ENCODE peak calls at places on chromosome 7, in seven cellular contexts. One of them, this sample, is unnamed.

GRCh38 chr7:2003931-2004812 is 228.6 kb downstream of the MAD1L1 start:
- DNase-seq in mesendoderm: no peak
- DNase-seq in H9: peak; percentile 20
- DNase-seq in mesenchymal stem cell: no peak
- DNase-seq in IMR-90: no peak
- DNase-seq in neuronal stem cell: no peak
- DNase-seq in H1: no peak
- DNase-seq in this sample: no peak

GRCh38 chr7:2069472-2069860 is 163.3 kb downstream of the MAD1L1 start:
- DNase-seq in mesendoderm: no peak
- DNase-seq in H9: no peak
- DNase-seq in mesenchymal stem cell: no peak
- DNase-seq in IMR-90: peak; percentile 15
- DNase-seq in neuronal stem cell: peak; percentile 57
- DNase-seq in H1: no peak
- DNase-seq in this sample: no peak

GRCh38 chr7:50653116-50653854 is 88.1 kb upstream of the DDC start:
- DNase-seq in mesendoderm: no peak
- DNase-seq in H9: no peak
- DNase-seq in mesenchymal stem cell: peak; percentile 72
- DNase-seq in IMR-90: no peak
- DNase-seq in neuronal stem cell: no peak
- DNase-seq in H1: peak; percentile 40
- DNase-seq in this sample: no peak

GRCh38 chr7:55432937-55433784 is 68.0 kb downstream of the LANCL2 start:
- DNase-seq in mesendoderm: peak; percentile 81
- DNase-seq in H9: no peak
- DNase-seq in mesenchymal stem cell: peak; percentile 44
- DNase-seq in IMR-90: peak; percentile 59
- DNase-seq in neuronal stem cell: no peak
- DNase-seq in H1: no peak
- DNase-seq in this sample: peak; percentile 9

GRCh38 chr7:81693080-81693479 is 76.8 kb downstream of the HGF start:
- DNase-seq in mesendoderm: no peak
- DNase-seq in H9: no peak
- DNase-seq in mesenchymal stem cell: no peak
- DNase-seq in IMR-90: no peak
- DNase-seq in neuronal stem cell: no peak
- DNase-seq in H1: no peak
- DNase-seq in this sample: no peak

GRCh38 chr7:87028636-87029035 is 30.8 kb downstream of the ELAPOR2 start:
- DNase-seq in mesendoderm: peak; percentile 23
- DNase-seq in H9: no peak
- DNase-seq in mesenchymal stem cell: no peak
- DNase-seq in IMR-90: no peak
- DNase-seq in neuronal stem cell: no peak
- DNase-seq in H1: no peak
- DNase-seq in this sample: no peak

GRCh38 chr7:137834552-137834951 is 12.2 kb downstream of the DGKI start:
- DNase-seq in mesendoderm: no peak
- DNase-seq in H9: no peak
- DNase-seq in mesenchymal stem cell: no peak
- DNase-seq in IMR-90: no peak
- DNase-seq in neuronal stem cell: no peak
- DNase-seq in H1: no peak
- DNase-seq in this sample: no peak

GRCh38 chr7:117072620-117073118 is 119.4 kb downstream of the ST7 start:
- DNase-seq in mesendoderm: peak; percentile 49
- DNase-seq in H9: no peak
- DNase-seq in mesenchymal stem cell: peak; percentile 35
- DNase-seq in IMR-90: peak; percentile 71
- DNase-seq in neuronal stem cell: no peak
- DNase-seq in H1: no peak
- DNase-seq in this sample: no peak

GRCh38 chr7:126686474-126686873 is 566.3 kb downstream of the GRM8 start:
- DNase-seq in mesendoderm: no peak
- DNase-seq in H9: no peak
- DNase-seq in mesenchymal stem cell: no peak
- DNase-seq in IMR-90: no peak
- DNase-seq in neuronal stem cell: no peak
- DNase-seq in H1: no peak
- DNase-seq in this sample: no peak

GRCh38 chr7:88495901-88496300 is 189.2 kb upstream of the STEAP4 start:
- DNase-seq in mesendoderm: no peak
- DNase-seq in H9: no peak
- DNase-seq in mesenchymal stem cell: no peak
- DNase-seq in IMR-90: no peak
- DNase-seq in neuronal stem cell: no peak
- DNase-seq in H1: no peak
- DNase-seq in this sample: no peak

GRCh38 chr7:127953423-127953822 is 77.8 kb downstream of the LRRC4 start:
- DNase-seq in mesendoderm: no peak
- DNase-seq in H9: no peak
- DNase-seq in mesenchymal stem cell: no peak
- DNase-seq in IMR-90: no peak
- DNase-seq in neuronal stem cell: no peak
- DNase-seq in H1: no peak
- DNase-seq in this sample: no peak

GRCh38 chr7:90560730-90561129 is 35.4 kb upstream of the CDK14 start:
- DNase-seq in mesendoderm: no peak
- DNase-seq in H9: no peak
- DNase-seq in mesenchymal stem cell: no peak
- DNase-seq in IMR-90: no peak
- DNase-seq in neuronal stem cell: no peak
- DNase-seq in H1: no peak
- DNase-seq in this sample: no peak

GRCh38 chr7:28750981-28751380 is 207.1 kb downstream of the TRIL start:
- DNase-seq in mesendoderm: peak; percentile 56
- DNase-seq in H9: no peak
- DNase-seq in mesenchymal stem cell: peak; percentile 40
- DNase-seq in IMR-90: no peak
- DNase-seq in neuronal stem cell: no peak
- DNase-seq in H1: no peak
- DNase-seq in this sample: no peak

GRCh38 chr7:130393799-130394411 is 13.6 kb downstream of the CPA1 start:
- DNase-seq in mesendoderm: no peak
- DNase-seq in H9: no peak
- DNase-seq in mesenchymal stem cell: no peak
- DNase-seq in IMR-90: no peak
- DNase-seq in neuronal stem cell: no peak
- DNase-seq in H1: no peak
- DNase-seq in this sample: peak; percentile 75

GRCh38 chr7:100598425-100598824 is 3.7 kb upstream of the PCOLCE start:
- DNase-seq in mesendoderm: no peak
- DNase-seq in H9: no peak
- DNase-seq in mesenchymal stem cell: peak; percentile 30
- DNase-seq in IMR-90: peak; percentile 12
- DNase-seq in neuronal stem cell: no peak
- DNase-seq in H1: no peak
- DNase-seq in this sample: no peak

GRCh38 chr7:14125998-14126397 is 136.5 kb upstream of the ETV1 start:
- DNase-seq in mesendoderm: peak; percentile 57
- DNase-seq in H9: no peak
- DNase-seq in mesenchymal stem cell: peak; percentile 28
- DNase-seq in IMR-90: peak; percentile 15
- DNase-seq in neuronal stem cell: no peak
- DNase-seq in H1: no peak
- DNase-seq in this sample: peak; percentile 61

GRCh38 chr7:81527651-81528050 is 242.2 kb downstream of the HGF start:
- DNase-seq in mesendoderm: peak; percentile 16
- DNase-seq in H9: no peak
- DNase-seq in mesenchymal stem cell: peak; percentile 7
- DNase-seq in IMR-90: no peak
- DNase-seq in neuronal stem cell: no peak
- DNase-seq in H1: no peak
- DNase-seq in this sample: no peak

GRCh38 chr7:75601539-75601938 is 109.4 kb downstream of the SPDYE5 start:
- DNase-seq in mesendoderm: no peak
- DNase-seq in H9: no peak
- DNase-seq in mesenchymal stem cell: no peak
- DNase-seq in IMR-90: no peak
- DNase-seq in neuronal stem cell: no peak
- DNase-seq in H1: no peak
- DNase-seq in this sample: no peak

GRCh38 chr7:150926066-150926465 is 52.1 kb downstream of the KCNH2 start:
- DNase-seq in mesendoderm: no peak
- DNase-seq in H9: no peak
- DNase-seq in mesenchymal stem cell: no peak
- DNase-seq in IMR-90: no peak
- DNase-seq in neuronal stem cell: no peak
- DNase-seq in H1: no peak
- DNase-seq in this sample: no peak

GRCh38 chr7:38373155-38373554 is 99.7 kb upstream of the TARP start:
- DNase-seq in mesendoderm: no peak
- DNase-seq in H9: no peak
- DNase-seq in mesenchymal stem cell: no peak
- DNase-seq in IMR-90: no peak
- DNase-seq in neuronal stem cell: no peak
- DNase-seq in H1: no peak
- DNase-seq in this sample: no peak

GRCh38 chr7:52955522-52955921 is 79.9 kb upstream of the POM121L12 start:
- DNase-seq in mesendoderm: no peak
- DNase-seq in H9: no peak
- DNase-seq in mesenchymal stem cell: peak; percentile 14
- DNase-seq in IMR-90: no peak
- DNase-seq in neuronal stem cell: no peak
- DNase-seq in H1: no peak
- DNase-seq in this sample: no peak

GRCh38 chr7:47669178-47669878 is 87.4 kb upstream of the TNS3 start:
- DNase-seq in mesendoderm: peak; percentile 40
- DNase-seq in H9: no peak
- DNase-seq in mesenchymal stem cell: peak; percentile 97
- DNase-seq in IMR-90: peak; percentile 96
- DNase-seq in neuronal stem cell: no peak
- DNase-seq in H1: no peak
- DNase-seq in this sample: peak; percentile 82
- H2BK5ac ChIP-seq in mesendoderm: no peak overlapping the region
- H2BK5ac ChIP-seq in H9: no peak overlapping the region
- H2BK5ac ChIP-seq in mesenchymal stem cell: peak overlapping the region; percentile 8
- H2BK5ac ChIP-seq in IMR-90: peak overlapping the region; percentile 89
- H2BK5ac ChIP-seq in neuronal stem cell: no peak overlapping the region
- H2BK5ac ChIP-seq in H1: no peak overlapping the region
- H2BK5ac ChIP-seq in this sample: no peak overlapping the region

GRCh38 chr7:157524731-157525130 is 187.9 kb downstream of the DNAJB6 start:
- DNase-seq in mesendoderm: no peak
- DNase-seq in H9: no peak
- DNase-seq in mesenchymal stem cell: no peak
- DNase-seq in IMR-90: no peak
- DNase-seq in neuronal stem cell: no peak
- DNase-seq in H1: no peak
- DNase-seq in this sample: no peak

GRCh38 chr7:157527235-157527634 is 190.4 kb downstream of the DNAJB6 start:
- DNase-seq in mesendoderm: no peak
- DNase-seq in H9: no peak
- DNase-seq in mesenchymal stem cell: no peak
- DNase-seq in IMR-90: no peak
- DNase-seq in neuronal stem cell: no peak
- DNase-seq in H1: peak; percentile 39
- DNase-seq in this sample: no peak

GRCh38 chr7:157527686-157528085 is 190.9 kb downstream of the DNAJB6 start:
- DNase-seq in mesendoderm: no peak
- DNase-seq in H9: peak; percentile 22
- DNase-seq in mesenchymal stem cell: no peak
- DNase-seq in IMR-90: no peak
- DNase-seq in neuronal stem cell: no peak
- DNase-seq in H1: peak; percentile 39
- DNase-seq in this sample: no peak

GRCh38 chr7:157525501-157525915 is 188.7 kb downstream of the DNAJB6 start:
- DNase-seq in mesendoderm: peak; percentile 17
- DNase-seq in H9: no peak
- DNase-seq in mesenchymal stem cell: no peak
- DNase-seq in IMR-90: no peak
- DNase-seq in neuronal stem cell: no peak
- DNase-seq in H1: peak; percentile 40
- DNase-seq in this sample: peak; percentile 5

DNA sequence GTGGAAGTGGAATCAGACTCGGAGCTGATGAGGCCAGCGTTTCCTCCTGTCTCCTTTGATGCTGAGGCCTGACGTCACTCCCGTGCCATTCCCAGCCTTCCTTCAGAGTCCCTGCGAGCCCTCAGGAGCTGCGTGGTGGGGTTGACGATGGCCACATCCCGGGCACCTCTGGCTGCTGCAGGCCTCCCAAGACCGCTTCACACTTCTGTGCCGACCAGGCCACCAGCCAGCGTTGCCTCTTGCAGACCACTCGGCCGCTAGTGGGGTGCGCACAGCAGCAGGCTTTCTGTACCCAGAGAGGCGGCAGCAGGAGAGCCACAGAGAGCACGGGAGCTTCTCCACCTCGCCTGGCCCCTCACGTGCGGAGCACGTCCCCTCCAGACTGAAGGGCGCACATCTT is 189.8 kb downstream of the DNAJB6 start:
- DNase-seq in mesendoderm: no peak
- DNase-seq in H9: peak; percentile 34
- DNase-seq in mesenchymal stem cell: no peak
- DNase-seq in IMR-90: no peak
- DNase-seq in neuronal stem cell: no peak
- DNase-seq in H1: peak; percentile 47
- DNase-seq in this sample: no peak
- H4K8ac ChIP-seq in mesendoderm: no peak overlapping the region
- H4K8ac ChIP-seq in H9: no peak overlapping the region
- H4K8ac ChIP-seq in mesenchymal stem cell: no peak overlapping the region
- H4K8ac ChIP-seq in IMR-90: no peak overlapping the region
- H4K8ac ChIP-seq in neuronal stem cell: no peak overlapping the region
- H4K8ac ChIP-seq in H1: peak overlapping the region; percentile 35
- H4K8ac ChIP-seq in this sample: no peak overlapping the region

DNA sequence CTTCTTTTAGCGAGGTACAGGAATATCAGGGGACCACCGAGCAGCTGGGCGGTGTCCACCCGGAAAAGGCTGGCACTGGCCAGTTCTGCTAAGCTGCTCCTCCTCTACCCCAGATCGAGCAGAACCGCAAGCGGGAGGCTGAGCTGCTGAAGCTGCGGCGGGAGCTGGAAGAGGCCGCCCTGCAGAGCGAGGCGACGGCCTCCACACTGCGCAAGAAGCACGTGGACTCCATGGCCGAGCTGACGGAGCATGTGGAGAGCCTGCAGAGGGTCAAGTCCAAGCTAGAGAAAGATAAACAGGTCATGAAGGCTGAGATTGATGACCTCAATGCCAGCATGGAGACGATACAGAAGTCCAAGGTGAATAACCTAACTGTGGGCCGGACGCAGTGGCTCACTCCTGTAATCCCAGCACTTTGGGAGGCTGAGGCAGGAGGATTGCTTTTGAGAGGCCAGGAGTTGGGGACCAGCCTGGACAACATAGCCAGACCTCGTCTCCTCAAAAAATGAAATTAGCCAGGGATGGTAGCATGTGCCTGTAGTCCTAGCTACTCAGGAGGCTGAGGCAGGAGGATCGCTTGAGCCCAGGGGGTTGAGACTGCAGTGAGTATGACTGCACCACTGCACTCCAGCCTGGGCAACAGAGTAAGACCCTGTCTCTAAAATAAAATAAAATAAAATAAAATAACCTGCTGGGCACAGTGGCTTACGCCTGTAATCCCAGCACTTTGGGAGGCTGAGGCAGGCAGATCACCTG is 15.3 kb downstream of the MYH16 start:
- DNase-seq in mesendoderm: no peak
- DNase-seq in H9: no peak
- DNase-seq in mesenchymal stem cell: no peak
- DNase-seq in IMR-90: no peak
- DNase-seq in neuronal stem cell: no peak
- DNase-seq in H1: no peak
- DNase-seq in this sample: no peak
- H2BK5ac ChIP-seq in mesendoderm: no peak overlapping the region
- H2BK5ac ChIP-seq in H9: no peak overlapping the region
- H2BK5ac ChIP-seq in mesenchymal stem cell: no peak overlapping the region
- H2BK5ac ChIP-seq in IMR-90: no peak overlapping the region
- H2BK5ac ChIP-seq in neuronal stem cell: no peak overlapping the region
- H2BK5ac ChIP-seq in H1: no peak overlapping the region
- H2BK5ac ChIP-seq in this sample: no peak overlapping the region

GRCh38 chr7:124945680-124946079 is 16.1 kb upstream of the POT1 start:
- DNase-seq in mesendoderm: no peak
- DNase-seq in H9: no peak
- DNase-seq in mesenchymal stem cell: no peak
- DNase-seq in IMR-90: no peak
- DNase-seq in neuronal stem cell: no peak
- DNase-seq in H1: no peak
- DNase-seq in this sample: no peak
- H4K8ac ChIP-seq in mesendoderm: no peak overlapping the region
- H4K8ac ChIP-seq in H9: no peak overlapping the region
- H4K8ac ChIP-seq in mesenchymal stem cell: no peak overlapping the region
- H4K8ac ChIP-seq in IMR-90: no peak overlapping the region
- H4K8ac ChIP-seq in neuronal stem cell: no peak overlapping the region
- H4K8ac ChIP-seq in H1: no peak overlapping the region
- H4K8ac ChIP-seq in this sample: no peak overlapping the region

This sample was measured in trophoblast cell.